ENCODE peak calls at places on chromosomes 6 and 20, in five cellular contexts. K, D, U, W and M are unnamed samples.

GRCh38 chr6:72865467-72865866 is 243.6 kb downstream of the KCNQ5 start:
- DNase-seq in D (no peak), U (no peak), K (no peak), W (no peak), M (no peak)

GRCh38 chr6:122839477-122839876 is 50.4 kb downstream of the SMPDL3A start:
- DNase-seq in U (peak; percentile 39), D (peak; percentile 53), K (peak; percentile 79), W (peak; percentile 66), M (peak; percentile 37)

GRCh38 chr6:106315765-106316375 is 9.7 kb downstream of the ATG5 start:
- DNase-seq in K (no peak), W (no peak), D (peak; percentile 28), U (no peak), M (peak; percentile 21)

GRCh38 chr20:53949319-53949839 is 121.0 kb downstream of the BCAS1 start:
- DNase-seq in W (peak; percentile 90), U (no peak), D (peak; percentile 80), K (no peak), M (peak; percentile 82)

GRCh38 chr6:169115632-169116031 is 138.0 kb downstream of the THBS2 start:
- DNase-seq in W (no peak), K (no peak), U (no peak), D (peak; percentile 80), M (peak; percentile 73)

GRCh38 chr6:98657764-98658163 is 176.6 kb upstream of the POU3F2 start:
- DNase-seq in U (peak; percentile 51), W (no peak), D (peak; percentile 79), K (peak; percentile 45), M (peak; percentile 70)

GRCh38 chr20:63102720-63103375 is 96.1 kb upstream of the BHLHE23 start:
- DNase-seq in K (peak; percentile 66), W (peak; percentile 88), D (no peak), U (no peak), M (no peak)

GRCh38 chr6:90478789-90479602 is 107.9 kb downstream of the MAP3K7 start:
- DNase-seq in D (peak; percentile 90), U (peak; percentile 77), W (peak; percentile 92), K (peak; percentile 91), M (peak; percentile 89)

GRCh38 chr20:46284028-46284427 is 24.3 kb downstream of the CDH22 start:
- DNase-seq in K (no peak), D (no peak), U (no peak), W (no peak), M (no peak)

GRCh38 chr20:47629907-47630306 is 128.2 kb downstream of the NCOA3 start:
- DNase-seq in K (no peak), D (no peak), W (no peak), U (no peak), M (no peak)

GRCh38 chr6:7161253-7161623 is 53.5 kb downstream of the RREB1 start:
- DNase-seq in W (no peak), U (no peak), K (no peak), D (no peak), M (no peak)

GRCh38 chr6:104212977-104213696 is 646.6 kb downstream of the HACE1 start:
- DNase-seq in K (no peak), U (no peak), D (no peak), W (no peak), M (no peak)

GRCh38 chr6:67630146-67630545 is 1004.9 kb upstream of the ADGRB3 start:
- DNase-seq in K (peak; percentile 5), D (peak; percentile 79), U (no peak), W (no peak), M (peak; percentile 82)

GRCh38 chr6:2803731-2804429 is 37.8 kb downstream of the SERPINB1 start:
- DNase-seq in D (no peak), K (no peak), W (no peak), U (no peak), M (no peak)

GRCh38 chr20:43938932-43939761 is 24.5 kb downstream of the TOX2 start:
- DNase-seq in D (peak; percentile 92), W (no peak), K (peak; percentile 35), U (no peak), M (peak; percentile 97)

GRCh38 chr6:37628611-37629320 is 68.9 kb downstream of the MDGA1 start:
- DNase-seq in K (no peak), D (no peak), U (no peak), W (no peak), M (no peak)

GRCh38 chr6:104705095-104705707 is 154.5 kb downstream of the HACE1 start:
- DNase-seq in D (peak; percentile 94), U (no peak), K (no peak), W (peak; percentile 74), M (peak; percentile 64)

GRCh38 chr20:23165307-23165750 is 79.2 kb upstream of the CD93 start:
- DNase-seq in W (no peak), K (no peak), D (no peak), U (no peak), M (no peak)

GRCh38 chr6:12265795-12266194 is 24.4 kb upstream of the EDN1 start:
- DNase-seq in K (no peak), D (peak; percentile 96), W (no peak), U (no peak), M (peak; percentile 99)

GRCh38 chr6:168648730-168649129 is 207.7 kb downstream of the SMOC2 start:
- DNase-seq in W (no peak), D (no peak), K (no peak), U (no peak), M (no peak)

GRCh38 chr6:14703586-14703985 is 542.3 kb upstream of the JARID2 start:
- DNase-seq in D (peak; percentile 36), U (no peak), W (no peak), K (no peak), M (no peak)

GRCh38 chr6:130390890-130391289 is 25.1 kb downstream of the TMEM200A start:
- DNase-seq in W (no peak), K (no peak), U (no peak), D (no peak), M (no peak)

GRCh38 chr20:2402271-2402980 is 21.7 kb downstream of the TGM6 start:
- DNase-seq in W (no peak), K (no peak), U (no peak), D (peak; percentile 39), M (peak; percentile 17)

GRCh38 chr6:169428532-169428931 is 174.9 kb upstream of the THBS2 start:
- DNase-seq in W (no peak), U (no peak), K (peak; percentile 69), D (no peak), M (no peak)

GRCh38 chr6:32168350-32168749 is 4.0 kb downstream of the EGFL8 start:
- DNase-seq in U (no peak), W (no peak), K (no peak), D (no peak), M (no peak)

GRCh38 chr6:2940010-2940850 is 31.1 kb downstream of the SERPINB6 start:
- DNase-seq in K (no peak), W (peak; percentile 90), D (peak; percentile 49), U (no peak), M (peak; percentile 86)

GRCh38 chr6:140394141-140394540 is 1019.7 kb upstream of the CITED2 start:
- DNase-seq in U (no peak), W (no peak), D (no peak), K (no peak), M (no peak)

GRCh38 chr20:8901237-8902025 is 167.5 kb upstream of the PLCB4 start:
- DNase-seq in U (no peak), D (no peak), K (no peak), W (no peak), M (no peak)